ENCODE peak calls at places on chromosomes 6 and 20, in nine cellular contexts. S, R, Q, X, W, I, Y, T and D are unnamed samples.

GRCh38 chr20:64109831-64110391 is 2.5 kb upstream of the NPBWR2 start:
- DNase-seq in S (no peak), R (no peak), Q (no peak), X (peak), W (peak), I (no peak), Y (no peak), T (no peak), D (peak)

GRCh38 chr20:58133020-58133419 is 95.4 kb downstream of the ANKRD60 start:
- DNase-seq in S (no peak), R (no peak), Q (no peak), X (no peak), W (no peak), I (no peak), Y (no peak), T (no peak), D (peak)

GRCh38 chr6:121695346-121695745 is 259.9 kb downstream of the GJA1 start:
- DNase-seq in S (no peak), R (no peak), Q (no peak), X (no peak), W (no peak), I (no peak), Y (no peak), T (no peak), D (no peak)

GRCh38 chr6:6808343-6808742 is 219.8 kb downstream of the LY86 start:
- DNase-seq in S (no peak), R (no peak), Q (no peak), X (no peak), W (no peak), I (no peak), Y (no peak), T (no peak), D (peak)

GRCh38 chr20:57656252-57656820 is 36.1 kb upstream of the ZBP1 start:
- DNase-seq in S (no peak), R (no peak), Q (no peak), X (no peak), W (peak), I (no peak), Y (no peak), T (no peak), D (peak)

GRCh38 chr6:51579013-51579412 is 508.4 kb downstream of the PKHD1 start:
- DNase-seq in S (no peak), R (no peak), Q (no peak), X (no peak), W (no peak), I (no peak), Y (no peak), T (no peak), D (no peak)

GRCh38 chr20:46018611-46019010 is 9.9 kb downstream of the MMP9 start:
- DNase-seq in S (no peak), R (no peak), Q (no peak), X (no peak), W (no peak), I (no peak), Y (no peak), T (no peak), D (no peak)

GRCh38 chr6:159989882-159990480 is 21.1 kb downstream of the IGF2R start:
- DNase-seq in S (no peak), R (peak), Q (no peak), X (no peak), W (no peak), I (peak), Y (no peak), T (no peak), D (no peak)

GRCh38 chr6:13435477-13435876 is 51.9 kb downstream of the GFOD1 start:
- DNase-seq in S (no peak), R (no peak), Q (no peak), X (no peak), W (peak), I (no peak), Y (no peak), T (no peak), D (no peak)

GRCh38 chr20:15976047-15976731 is 597.1 kb downstream of the KIF16B start:
- DNase-seq in S (no peak), R (no peak), Q (no peak), X (no peak), W (peak), I (no peak), Y (no peak), T (no peak), D (peak)

GRCh38 chr6:82862543-82862942 is 203.1 kb downstream of the UBE3D start:
- DNase-seq in S (no peak), R (peak), Q (no peak), X (no peak), W (no peak), I (peak), Y (no peak), T (no peak), D (no peak)

GRCh38 chr6:45714795-45715507 is 300.7 kb downstream of the CLIC5 start:
- DNase-seq in S (peak), R (peak), Q (peak), X (peak), W (peak), I (peak), Y (peak), T (peak), D (peak)

GRCh38 chr6:132995432-132995831 is 181.1 kb downstream of the RPS12 start:
- DNase-seq in S (no peak), R (no peak), Q (no peak), X (no peak), W (no peak), I (no peak), Y (no peak), T (no peak), D (no peak)

GRCh38 chr6:161079566-161080262 is 88.1 kb downstream of the MAP3K4 start:
- DNase-seq in S (no peak), R (peak), Q (peak), X (peak), W (no peak), I (peak), Y (peak), T (no peak), D (peak)

GRCh38 chr6:93654548-93654947 is 235.2 kb upstream of the EPHA7 start:
- DNase-seq in S (no peak), R (no peak), Q (no peak), X (no peak), W (no peak), I (no peak), Y (no peak), T (no peak), D (no peak)

GRCh38 chr20:57941572-57942381 is 232.0 kb upstream of the PMEPA1 start:
- DNase-seq in S (no peak), R (no peak), Q (no peak), X (no peak), W (no peak), I (no peak), Y (no peak), T (no peak), D (peak)

GRCh38 chr6:153849072-153849759 is 189.8 kb upstream of the OPRM1 start:
- DNase-seq in S (no peak), R (peak), Q (no peak), X (no peak), W (no peak), I (peak), Y (no peak), T (no peak), D (no peak)

GRCh38 chr6:150667977-150668716 is 68.5 kb downstream of the PLEKHG1 start:
- DNase-seq in S (peak), R (peak), Q (peak), X (no peak), W (no peak), I (peak), Y (no peak), T (no peak), D (peak)

GRCh38 chr6:53734473-53735299 is 60.1 kb upstream of the LRRC1 start:
- DNase-seq in S (peak), R (peak), Q (peak), X (no peak), W (peak), I (peak), Y (no peak), T (peak), D (peak)

GRCh38 chr6:98836025-98836961 is 1.9 kb downstream of the POU3F2 start:
- DNase-seq in S (no peak), R (no peak), Q (no peak), X (no peak), W (no peak), I (no peak), Y (no peak), T (peak), D (no peak)

GRCh38 chr6:84082693-84083265 is 49.2 kb downstream of the MRAP2 start:
- DNase-seq in S (no peak), R (peak), Q (no peak), X (no peak), W (no peak), I (no peak), Y (no peak), T (no peak), D (peak)

GRCh38 chr20:53914091-53914860 is 156.1 kb downstream of the BCAS1 start:
- DNase-seq in S (no peak), R (peak), Q (no peak), X (no peak), W (peak), I (no peak), Y (no peak), T (no peak), D (no peak)

GRCh38 chr6:15427360-15428070 is 181.6 kb downstream of the JARID2 start:
- DNase-seq in S (no peak), R (no peak), Q (no peak), X (no peak), W (peak), I (peak), Y (no peak), T (no peak), D (peak)

GRCh38 chr6:34695729-34696188 is 808 bp downstream of the ILRUN start:
- DNase-seq in S (no peak), R (no peak), Q (no peak), X (no peak), W (no peak), I (no peak), Y (no peak), T (no peak), D (no peak)

GRCh38 chr6:82397962-82398692 is 34.5 kb downstream of the TPBG start:
- DNase-seq in S (no peak), R (peak), Q (no peak), X (no peak), W (no peak), I (peak), Y (no peak), T (no peak), D (no peak)

GRCh38 chr6:10272591-10272990 is 142.3 kb downstream of the TFAP2A start:
- DNase-seq in S (no peak), R (no peak), Q (no peak), X (no peak), W (no peak), I (no peak), Y (no peak), T (no peak), D (no peak)

GRCh38 chr6:35327349-35328027 is 14.9 kb upstream of the PPARD start:
- DNase-seq in S (peak), R (peak), Q (peak), X (peak), W (peak), I (peak), Y (peak), T (peak), D (peak)

GRCh38 chr20:38143238-38143645 is 21.8 kb downstream of the TGM2 start:
- DNase-seq in S (peak), R (no peak), Q (no peak), X (no peak), W (peak), I (no peak), Y (no peak), T (peak), D (no peak)

GRCh38 chr6:143034689-143035334 is 25.9 kb upstream of the AIG1 start:
- DNase-seq in S (no peak), R (no peak), Q (no peak), X (no peak), W (no peak), I (no peak), Y (no peak), T (peak), D (no peak)

GRCh38 chr6:44675449-44675848 is 287.9 kb downstream of the CDC5L start:
- DNase-seq in S (no peak), R (no peak), Q (no peak), X (no peak), W (no peak), I (peak), Y (no peak), T (no peak), D (no peak)

GRCh38 chr6:125480571-125480970 is 178.8 kb upstream of the HDDC2 start:
- DNase-seq in S (no peak), R (peak), Q (no peak), X (no peak), W (no peak), I (peak), Y (no peak), T (no peak), D (no peak)

GRCh38 chr6:134802426-134803058 is 147.4 kb downstream of the ALDH8A1 start:
- DNase-seq in S (no peak), R (no peak), Q (no peak), X (no peak), W (no peak), I (no peak), Y (no peak), T (no peak), D (peak)

GRCh38 chr6:12490904-12491571 is 200.9 kb downstream of the EDN1 start:
- DNase-seq in S (no peak), R (peak), Q (peak), X (no peak), W (no peak), I (peak), Y (no peak), T (no peak), D (no peak)

GRCh38 chr6:38492031-38492430 is 147.7 kb downstream of the BTBD9 start:
- DNase-seq in S (no peak), R (no peak), Q (no peak), X (no peak), W (no peak), I (no peak), Y (no peak), T (no peak), D (no peak)

GRCh38 chr20:36128463-36129176 is 25.9 kb upstream of the EPB41L1 start:
- DNase-seq in S (no peak), R (peak), Q (peak), X (no peak), W (no peak), I (peak), Y (no peak), T (no peak), D (peak)

GRCh38 chr6:149077208-149077607 is 240.3 kb upstream of the TAB2 start:
- DNase-seq in S (no peak), R (no peak), Q (no peak), X (no peak), W (no peak), I (peak), Y (peak), T (no peak), D (no peak)

GRCh38 chr20:43508106-43508505 is 609 bp downstream of the L3MBTL1 start:
- DNase-seq in S (peak), R (no peak), Q (no peak), X (no peak), W (peak), I (no peak), Y (no peak), T (no peak), D (peak)

GRCh38 chr6:144528605-144529425 is 243.7 kb downstream of the UTRN start:
- DNase-seq in S (no peak), R (peak), Q (no peak), X (no peak), W (peak), I (peak), Y (no peak), T (no peak), D (peak)

GRCh38 chr6:38396209-38396608 is 243.5 kb downstream of the BTBD9 start:
- DNase-seq in S (no peak), R (no peak), Q (no peak), X (no peak), W (no peak), I (no peak), Y (no peak), T (no peak), D (no peak)